ENCODE peak calls at places on chromosomes 5 and 9, in ten cellular contexts. One of them, this sample, is unnamed. For H3K4me1 and H3K9me3, the result is how much of the 10 kb centered on the place peaks cover.

GRCh38 chr9:32590476-32590875 is 17.5 kb upstream of the NDUFB6 start:
- DNase-seq in spleen: no peak
- DNase-seq in K562: no peak
- DNase-seq in endothelial cell of umbilical vein: no peak
- DNase-seq in Panc1: no peak
- DNase-seq in GM12878: no peak
- DNase-seq in stomach: no peak
- DNase-seq in breast epithelium: no peak
- DNase-seq in SK-N-SH: no peak
- DNase-seq in suprapubic skin: no peak
- DNase-seq in this sample: no peak

GRCh38 chr5:168327019-168327421 is 35.6 kb downstream of the WWC1 start:
- DNase-seq in spleen: no peak
- DNase-seq in K562: no peak
- DNase-seq in endothelial cell of umbilical vein: no peak
- DNase-seq in Panc1: no peak
- DNase-seq in GM12878: no peak
- DNase-seq in stomach: no peak
- DNase-seq in breast epithelium: no peak
- DNase-seq in SK-N-SH: no peak
- DNase-seq in suprapubic skin: no peak
- DNase-seq in this sample: no peak

GRCh38 chr5:145830594-145830993 is 4.5 kb downstream of the PRELID2 start:
- DNase-seq in spleen: no peak
- DNase-seq in K562: no peak
- DNase-seq in endothelial cell of umbilical vein: no peak
- DNase-seq in Panc1: no peak
- DNase-seq in GM12878: no peak
- DNase-seq in stomach: no peak
- DNase-seq in breast epithelium: no peak
- DNase-seq in SK-N-SH: no peak
- DNase-seq in suprapubic skin: no peak
- DNase-seq in this sample: no peak

GRCh38 chr5:72106922-72107873 is at the start of gene MAP1B:
- DNase-seq in spleen: peak
- DNase-seq in K562: peak
- DNase-seq in endothelial cell of umbilical vein: peak
- DNase-seq in Panc1: no peak
- DNase-seq in GM12878: no peak
- DNase-seq in stomach: no peak
- DNase-seq in breast epithelium: no peak
- DNase-seq in SK-N-SH: peak
- DNase-seq in suprapubic skin: peak
- DNase-seq in this sample: no peak

GRCh38 chr9:16090907-16091629 is 538.2 kb downstream of the CCDC171 start:
- DNase-seq in spleen: no peak
- DNase-seq in K562: no peak
- DNase-seq in endothelial cell of umbilical vein: no peak
- DNase-seq in Panc1: no peak
- DNase-seq in GM12878: no peak
- DNase-seq in stomach: no peak
- DNase-seq in breast epithelium: no peak
- DNase-seq in SK-N-SH: no peak
- DNase-seq in suprapubic skin: no peak
- DNase-seq in this sample: no peak

GRCh38 chr9:14092344-14092743 is 221.6 kb downstream of the NFIB start:
- DNase-seq in spleen: no peak
- DNase-seq in K562: no peak
- DNase-seq in endothelial cell of umbilical vein: peak
- DNase-seq in Panc1: no peak
- DNase-seq in GM12878: no peak
- DNase-seq in stomach: no peak
- DNase-seq in breast epithelium: no peak
- DNase-seq in SK-N-SH: no peak
- DNase-seq in suprapubic skin: no peak
- DNase-seq in this sample: no peak

GRCh38 chr9:138060881-138061280 is 183.3 kb downstream of the CACNA1B start:
- DNase-seq in spleen: peak
- DNase-seq in K562: no peak
- DNase-seq in endothelial cell of umbilical vein: no peak
- DNase-seq in Panc1: no peak
- DNase-seq in GM12878: no peak
- DNase-seq in stomach: no peak
- DNase-seq in breast epithelium: peak
- DNase-seq in SK-N-SH: no peak
- DNase-seq in suprapubic skin: peak
- DNase-seq in this sample: no peak

GRCh38 chr5:3353561-3353960 is 242.1 kb upstream of the IRX1 start:
- DNase-seq in spleen: peak
- DNase-seq in K562: no peak
- DNase-seq in endothelial cell of umbilical vein: no peak
- DNase-seq in Panc1: no peak
- DNase-seq in GM12878: no peak
- DNase-seq in stomach: peak
- DNase-seq in breast epithelium: no peak
- DNase-seq in SK-N-SH: no peak
- DNase-seq in suprapubic skin: no peak
- DNase-seq in this sample: no peak

GRCh38 chr5:45622365-45622764 is 73.8 kb downstream of the HCN1 start:
- DNase-seq in spleen: no peak
- DNase-seq in K562: no peak
- DNase-seq in endothelial cell of umbilical vein: no peak
- DNase-seq in Panc1: no peak
- DNase-seq in GM12878: no peak
- DNase-seq in stomach: no peak
- DNase-seq in breast epithelium: no peak
- DNase-seq in SK-N-SH: no peak
- DNase-seq in suprapubic skin: no peak
- DNase-seq in this sample: no peak

GRCh38 chr5:135027699-135028615 is 6.1 kb downstream of the PITX1 start:
- DNase-seq in spleen: no peak
- DNase-seq in K562: no peak
- DNase-seq in endothelial cell of umbilical vein: no peak
- DNase-seq in Panc1: no peak
- DNase-seq in GM12878: no peak
- DNase-seq in stomach: no peak
- DNase-seq in breast epithelium: no peak
- DNase-seq in SK-N-SH: peak
- DNase-seq in suprapubic skin: no peak
- DNase-seq in this sample: no peak

GRCh38 chr9:109182940-109183798 is 16.1 kb upstream of the FRRS1L start:
- DNase-seq in spleen: no peak
- DNase-seq in K562: peak
- DNase-seq in endothelial cell of umbilical vein: peak
- DNase-seq in Panc1: no peak
- DNase-seq in GM12878: no peak
- DNase-seq in stomach: peak
- DNase-seq in breast epithelium: no peak
- DNase-seq in SK-N-SH: peak
- DNase-seq in suprapubic skin: no peak
- DNase-seq in this sample: peak

GRCh38 chr5:163369986-163370385 is 67.4 kb upstream of the CCNG1 start:
- DNase-seq in spleen: no peak
- DNase-seq in K562: no peak
- DNase-seq in endothelial cell of umbilical vein: no peak
- DNase-seq in Panc1: no peak
- DNase-seq in GM12878: no peak
- DNase-seq in stomach: no peak
- DNase-seq in breast epithelium: no peak
- DNase-seq in SK-N-SH: no peak
- DNase-seq in suprapubic skin: no peak
- DNase-seq in this sample: no peak

GRCh38 chr9:127546125-127546832 is 65.8 kb upstream of the STXBP1 start:
- DNase-seq in spleen: no peak
- DNase-seq in K562: peak
- DNase-seq in endothelial cell of umbilical vein: peak
- DNase-seq in Panc1: no peak
- DNase-seq in GM12878: no peak
- DNase-seq in stomach: no peak
- DNase-seq in breast epithelium: no peak
- DNase-seq in SK-N-SH: no peak
- DNase-seq in suprapubic skin: no peak
- DNase-seq in this sample: peak

GRCh38 chr9:26170224-26170623 is 492.0 kb upstream of the TUSC1 start:
- DNase-seq in spleen: no peak
- DNase-seq in K562: no peak
- DNase-seq in endothelial cell of umbilical vein: no peak
- DNase-seq in Panc1: no peak
- DNase-seq in GM12878: no peak
- DNase-seq in stomach: no peak
- DNase-seq in breast epithelium: no peak
- DNase-seq in SK-N-SH: no peak
- DNase-seq in suprapubic skin: no peak
- DNase-seq in this sample: no peak

GRCh38 chr9:79152306-79152705 is 419.5 kb upstream of the TLE4 start:
- DNase-seq in spleen: no peak
- DNase-seq in K562: no peak
- DNase-seq in endothelial cell of umbilical vein: no peak
- DNase-seq in Panc1: no peak
- DNase-seq in GM12878: no peak
- DNase-seq in stomach: no peak
- DNase-seq in breast epithelium: no peak
- DNase-seq in SK-N-SH: no peak
- DNase-seq in suprapubic skin: no peak
- DNase-seq in this sample: no peak

GRCh38 chr5:175657593-175658271 is at the start of gene HRH2:
- DNase-seq in spleen: peak
- DNase-seq in K562: no peak
- DNase-seq in endothelial cell of umbilical vein: no peak
- DNase-seq in Panc1: no peak
- DNase-seq in GM12878: no peak
- DNase-seq in stomach: peak
- DNase-seq in breast epithelium: no peak
- DNase-seq in SK-N-SH: peak
- DNase-seq in suprapubic skin: no peak
- DNase-seq in this sample: peak

GRCh38 chr5:96934291-96934694 is 1.6 kb upstream of the LNPEP start:
- DNase-seq in spleen: no peak
- DNase-seq in K562: no peak
- DNase-seq in endothelial cell of umbilical vein: no peak
- DNase-seq in Panc1: no peak
- DNase-seq in GM12878: no peak
- DNase-seq in stomach: no peak
- DNase-seq in breast epithelium: no peak
- DNase-seq in SK-N-SH: no peak
- DNase-seq in suprapubic skin: no peak
- DNase-seq in this sample: peak
- H3K4me1 ChIP-seq in spleen: half or more
- H3K4me1 ChIP-seq in K562: under half
- H3K4me1 ChIP-seq in endothelial cell of umbilical vein: under half
- H3K4me1 ChIP-seq in Panc1: under half
- H3K4me1 ChIP-seq in GM12878: under half
- H3K4me1 ChIP-seq in stomach: half or more
- H3K4me1 ChIP-seq in breast epithelium: under half
- H3K4me1 ChIP-seq in SK-N-SH: under half
- H3K4me1 ChIP-seq in suprapubic skin: under half
- H3K4me1 ChIP-seq in this sample: under half

GRCh38 chr5:19235101-19235584 is 752.9 kb downstream of the CDH18 start:
- DNase-seq in spleen: no peak
- DNase-seq in K562: no peak
- DNase-seq in endothelial cell of umbilical vein: no peak
- DNase-seq in Panc1: no peak
- DNase-seq in GM12878: no peak
- DNase-seq in stomach: no peak
- DNase-seq in breast epithelium: no peak
- DNase-seq in SK-N-SH: no peak
- DNase-seq in suprapubic skin: no peak
- DNase-seq in this sample: no peak
- H3K9me3 ChIP-seq in spleen: under half
- H3K9me3 ChIP-seq in K562: under half
- H3K9me3 ChIP-seq in endothelial cell of umbilical vein: under half
- H3K9me3 ChIP-seq in Panc1: under half
- H3K9me3 ChIP-seq in GM12878: under half
- H3K9me3 ChIP-seq in stomach: under half
- H3K9me3 ChIP-seq in breast epithelium: under half
- H3K9me3 ChIP-seq in SK-N-SH: under half
- H3K9me3 ChIP-seq in suprapubic skin: under half
- H3K9me3 ChIP-seq in this sample: under half

GRCh38 chr5:141564216-141564692 is 54.5 kb downstream of the DIAPH1 start:
- DNase-seq in spleen: no peak
- DNase-seq in K562: peak
- DNase-seq in endothelial cell of umbilical vein: peak
- DNase-seq in Panc1: peak
- DNase-seq in GM12878: peak
- DNase-seq in stomach: peak
- DNase-seq in breast epithelium: no peak
- DNase-seq in SK-N-SH: peak
- DNase-seq in suprapubic skin: no peak
- DNase-seq in this sample: peak
- TF ChIP-seq POLR2AphosphoS5 in spleen: no peak
- TF ChIP-seq POLR2AphosphoS5 in K562: peak
- TF ChIP-seq POLR2AphosphoS5 in endothelial cell of umbilical vein: peak
- TF ChIP-seq POLR2AphosphoS5 in Panc1: peak
- TF ChIP-seq POLR2AphosphoS5 in GM12878: no peak
- TF ChIP-seq POLR2AphosphoS5 in stomach: peak
- TF ChIP-seq POLR2AphosphoS5 in breast epithelium: peak
- TF ChIP-seq POLR2AphosphoS5 in SK-N-SH: peak
- TF ChIP-seq POLR2AphosphoS5 in suprapubic skin: no peak
- TF ChIP-seq POLR2AphosphoS5 in this sample: no peak

DNA sequence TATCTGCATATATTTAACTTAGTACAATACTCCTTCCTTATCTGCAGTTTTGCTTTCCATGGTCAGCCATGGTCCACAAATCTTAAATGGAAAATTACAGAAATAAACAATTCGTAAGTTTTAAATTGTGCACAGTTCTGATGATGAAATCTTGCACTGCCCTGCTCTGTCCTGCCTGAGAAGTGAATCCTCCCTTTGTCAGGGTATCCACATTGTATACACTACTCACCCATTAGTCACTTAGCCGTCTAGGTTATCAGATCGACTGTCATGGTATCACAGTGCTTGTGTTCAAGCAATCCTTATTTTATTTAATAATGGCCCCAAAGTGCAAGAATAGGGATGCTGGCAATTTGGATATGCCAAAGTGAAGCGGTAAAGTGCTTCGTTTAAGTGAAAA is 8.3 kb upstream of the YTHDC2 start:
- DNase-seq in spleen: no peak
- DNase-seq in K562: no peak
- DNase-seq in endothelial cell of umbilical vein: no peak
- DNase-seq in Panc1: no peak
- DNase-seq in GM12878: no peak
- DNase-seq in stomach: no peak
- DNase-seq in breast epithelium: no peak
- DNase-seq in SK-N-SH: no peak
- DNase-seq in suprapubic skin: no peak
- DNase-seq in this sample: no peak
- H3K4me1 ChIP-seq in spleen: under half
- H3K4me1 ChIP-seq in K562: under half
- H3K4me1 ChIP-seq in endothelial cell of umbilical vein: under half
- H3K4me1 ChIP-seq in Panc1: under half
- H3K4me1 ChIP-seq in GM12878: under half
- H3K4me1 ChIP-seq in stomach: under half
- H3K4me1 ChIP-seq in breast epithelium: under half
- H3K4me1 ChIP-seq in SK-N-SH: under half
- H3K4me1 ChIP-seq in suprapubic skin: under half
- H3K4me1 ChIP-seq in this sample: under half

GRCh38 chr5:178994580-178995340 is at the start of gene GRM6:
- DNase-seq in spleen: no peak
- DNase-seq in K562: no peak
- DNase-seq in endothelial cell of umbilical vein: no peak
- DNase-seq in Panc1: no peak
- DNase-seq in GM12878: no peak
- DNase-seq in stomach: no peak
- DNase-seq in breast epithelium: no peak
- DNase-seq in SK-N-SH: peak
- DNase-seq in suprapubic skin: no peak
- DNase-seq in this sample: no peak
- H3K9me3 ChIP-seq in spleen: under half
- H3K9me3 ChIP-seq in K562: under half
- H3K9me3 ChIP-seq in endothelial cell of umbilical vein: under half
- H3K9me3 ChIP-seq in Panc1: under half
- H3K9me3 ChIP-seq in GM12878: under half
- H3K9me3 ChIP-seq in stomach: half or more
- H3K9me3 ChIP-seq in breast epithelium: under half
- H3K9me3 ChIP-seq in SK-N-SH: under half
- H3K9me3 ChIP-seq in suprapubic skin: under half
- H3K9me3 ChIP-seq in this sample: under half

This sample was measured in transverse colon.